ENCODE peak calls at places on chromosome 14, in four cellular contexts. U, N, Z and V are unnamed samples.

GRCh38 chr14:52314521-52315354 is 626 bp downstream of the PTGER2 start:
- DNase-seq in U (no peak), N (peak; percentile 34), Z (no peak), V (no peak)

GRCh38 chr14:34012369-34012768 is 61.5 kb upstream of the EGLN3 start:
- DNase-seq in U (no peak), N (no peak), Z (no peak), V (no peak)

GRCh38 chr14:99460793-99461192 is 19.9 kb downstream of the SETD3 start:
- DNase-seq in U (no peak), N (no peak), Z (no peak), V (peak; percentile 98)

GRCh38 chr14:60171690-60172089 is 6.5 kb upstream of the DHRS7 start:
- DNase-seq in U (no peak), N (no peak), Z (no peak), V (no peak)

GRCh38 chr14:22888662-22889061 is 5.6 kb downstream of the REM2 start:
- DNase-seq in U (no peak), N (no peak), Z (no peak), V (no peak)

GRCh38 chr14:105930572-105930971 is 404.2 kb downstream of the TMEM121 start:
- DNase-seq in U (no peak), N (no peak), Z (peak; percentile 22), V (no peak)

GRCh38 chr14:73879027-73879426 is 7.6 kb upstream of the ZNF410 start:
- DNase-seq in U (no peak), N (peak; percentile 31), Z (no peak), V (no peak)

GRCh38 chr14:86462193-86462592 is 932.2 kb downstream of the FLRT2 start:
- DNase-seq in U (no peak), N (peak; percentile 1), Z (no peak), V (no peak)

GRCh38 chr14:33435911-33436310 is 497.2 kb downstream of the NPAS3 start:
- DNase-seq in U (no peak), N (no peak), Z (no peak), V (peak; percentile 88)

GRCh38 chr14:33564774-33565630 is 385.9 kb downstream of the EGLN3 start:
- DNase-seq in U (no peak), N (no peak), Z (no peak), V (no peak)

GRCh38 chr14:101255765-101256125 is 305.6 kb upstream of the DIO3 start:
- DNase-seq in U (no peak), N (no peak), Z (no peak), V (no peak)

GRCh38 chr14:69320581-69321365 is 60.8 kb downstream of the GALNT16 start:
- DNase-seq in U (no peak), N (no peak), Z (peak; percentile 51), V (no peak)

GRCh38 chr14:104682107-104682593 is 7.3 kb upstream of the INF2 start:
- DNase-seq in U (no peak), N (no peak), Z (no peak), V (peak; percentile 93)